ENCODE peak calls at places on chromosomes 13 and 19, in eight cellular contexts. One of them, this sample, is unnamed. For H3K9me3, the result is how much of the 10 kb centered on the place peaks cover.

GRCh38 chr19:49806613-49806946 is 6.5 kb downstream of the FUZ start:
- DNase-seq in ovary: no peak
- DNase-seq in stomach: no peak
- DNase-seq in psoas muscle: no peak
- DNase-seq in CD8-positive, alpha-beta T cell: no peak
- DNase-seq in HCT116: no peak
- DNase-seq in breast epithelium: no peak
- DNase-seq in tibial artery: no peak
- DNase-seq in this sample: no peak

GRCh38 chr19:10929402-10929794 is 787 bp downstream of the TIMM29 start:
- DNase-seq in CD8-positive, alpha-beta T cell: no peak
- DNase-seq in HCT116: no peak
- DNase-seq in ovary: no peak
- DNase-seq in breast epithelium: no peak
- DNase-seq in psoas muscle: no peak
- DNase-seq in tibial artery: no peak
- DNase-seq in stomach: no peak
- DNase-seq in this sample: no peak

GRCh38 chr13:37023871-37024270 is 23.3 kb downstream of the EXOSC8 start:
- DNase-seq in stomach: no peak
- DNase-seq in breast epithelium: no peak
- DNase-seq in CD8-positive, alpha-beta T cell: no peak
- DNase-seq in tibial artery: no peak
- DNase-seq in psoas muscle: no peak
- DNase-seq in ovary: no peak
- DNase-seq in HCT116: no peak
- DNase-seq in this sample: no peak

GRCh38 chr13:97346561-97347254 is 87.3 kb upstream of the RAP2A start:
- DNase-seq in HCT116: no peak
- DNase-seq in breast epithelium: no peak
- DNase-seq in CD8-positive, alpha-beta T cell: no peak
- DNase-seq in psoas muscle: no peak
- DNase-seq in tibial artery: no peak
- DNase-seq in ovary: no peak
- DNase-seq in stomach: no peak
- DNase-seq in this sample: no peak

GRCh38 chr13:95898256-95898655 is 154.9 kb downstream of the UGGT2 start:
- DNase-seq in stomach: no peak
- DNase-seq in CD8-positive, alpha-beta T cell: no peak
- DNase-seq in ovary: no peak
- DNase-seq in HCT116: no peak
- DNase-seq in breast epithelium: no peak
- DNase-seq in psoas muscle: no peak
- DNase-seq in tibial artery: no peak
- DNase-seq in this sample: no peak

GRCh38 chr19:19744641-19745040 is 11.7 kb upstream of the ZNF14 start:
- DNase-seq in psoas muscle: no peak
- DNase-seq in HCT116: no peak
- DNase-seq in stomach: no peak
- DNase-seq in tibial artery: no peak
- DNase-seq in breast epithelium: no peak
- DNase-seq in ovary: no peak
- DNase-seq in CD8-positive, alpha-beta T cell: no peak
- DNase-seq in this sample: no peak

GRCh38 chr13:51981355-51981754 is 29.9 kb downstream of the ATP7B start:
- DNase-seq in ovary: no peak
- DNase-seq in breast epithelium: no peak
- DNase-seq in tibial artery: no peak
- DNase-seq in stomach: no peak
- DNase-seq in HCT116: no peak
- DNase-seq in psoas muscle: no peak
- DNase-seq in CD8-positive, alpha-beta T cell: no peak
- DNase-seq in this sample: no peak

GRCh38 chr19:37778613-37779138 is 710 bp downstream of the ZNF573 start:
- DNase-seq in tibial artery: no peak
- DNase-seq in CD8-positive, alpha-beta T cell: no peak
- DNase-seq in HCT116: no peak
- DNase-seq in breast epithelium: no peak
- DNase-seq in stomach: no peak
- DNase-seq in ovary: no peak
- DNase-seq in psoas muscle: no peak
- DNase-seq in this sample: no peak

GRCh38 chr13:29454931-29455481 is 140.5 kb downstream of the SLC7A1 start:
- DNase-seq in HCT116: peak
- DNase-seq in psoas muscle: no peak
- DNase-seq in stomach: no peak
- DNase-seq in breast epithelium: peak
- DNase-seq in tibial artery: no peak
- DNase-seq in CD8-positive, alpha-beta T cell: no peak
- DNase-seq in ovary: no peak
- DNase-seq in this sample: no peak

GRCh38 chr19:52897149-52897935 is at the start of gene ZNF320:
- DNase-seq in CD8-positive, alpha-beta T cell: peak
- DNase-seq in stomach: peak
- DNase-seq in psoas muscle: peak
- DNase-seq in HCT116: peak
- DNase-seq in tibial artery: peak
- DNase-seq in ovary: peak
- DNase-seq in breast epithelium: peak
- DNase-seq in this sample: peak

GRCh38 chr19:28514166-28514565 is 698.8 kb downstream of the UQCRFS1 start:
- DNase-seq in stomach: no peak
- DNase-seq in psoas muscle: no peak
- DNase-seq in tibial artery: no peak
- DNase-seq in breast epithelium: no peak
- DNase-seq in HCT116: no peak
- DNase-seq in CD8-positive, alpha-beta T cell: no peak
- DNase-seq in ovary: no peak
- DNase-seq in this sample: no peak

DNA sequence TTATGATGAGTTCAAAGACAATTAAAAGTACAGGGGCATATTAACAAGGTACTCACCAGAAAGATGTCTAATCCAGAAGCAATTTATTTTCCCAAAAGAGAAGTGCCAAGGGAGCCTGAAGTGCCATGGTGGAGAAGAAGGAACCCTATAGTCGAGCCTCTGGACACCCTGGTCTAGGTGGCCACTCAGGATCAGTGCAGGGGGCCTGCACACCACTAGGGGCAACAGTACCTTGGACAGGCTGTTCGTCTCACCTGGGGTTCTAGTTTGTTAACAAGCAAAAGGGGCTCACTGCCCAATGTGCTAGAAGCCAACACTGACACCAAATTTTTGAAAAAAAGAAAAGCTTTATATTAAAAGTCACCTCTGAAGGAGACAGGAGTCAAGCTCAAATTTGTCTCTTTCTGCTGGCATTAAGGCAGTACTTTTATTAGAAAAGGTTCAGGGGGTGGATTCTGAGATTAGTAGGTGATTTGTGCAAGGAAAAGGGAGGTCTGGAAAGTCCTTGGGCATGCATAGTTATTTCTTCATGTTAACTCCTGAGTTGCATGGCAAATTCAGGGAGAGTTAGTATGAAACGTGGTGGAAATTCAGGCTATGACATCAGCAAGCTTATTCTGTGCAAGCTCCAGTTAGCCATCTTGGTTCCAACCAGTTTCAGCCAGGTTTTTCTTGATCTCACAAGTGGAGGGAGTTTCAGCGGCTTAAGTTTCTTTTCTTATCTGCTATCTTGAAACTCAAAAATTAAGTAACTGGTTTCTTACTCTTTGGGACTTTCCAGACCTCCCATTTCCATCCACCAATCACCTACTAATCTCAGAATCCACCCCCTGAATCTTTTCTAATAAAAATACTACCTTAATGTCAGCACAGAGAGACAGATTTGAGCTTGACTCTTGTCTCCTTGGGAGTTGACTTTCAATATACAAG is 884 bp upstream of the CBY2 start:
- DNase-seq in ovary: no peak
- DNase-seq in breast epithelium: no peak
- DNase-seq in CD8-positive, alpha-beta T cell: no peak
- DNase-seq in stomach: no peak
- DNase-seq in psoas muscle: no peak
- DNase-seq in tibial artery: no peak
- DNase-seq in HCT116: no peak
- DNase-seq in this sample: no peak
- TF ChIP-seq CTCF in ovary: no peak
- TF ChIP-seq CTCF in breast epithelium: no peak
- TF ChIP-seq CTCF in CD8-positive, alpha-beta T cell: no peak
- TF ChIP-seq CTCF in stomach: no peak
- TF ChIP-seq CTCF in psoas muscle: no peak
- TF ChIP-seq CTCF in tibial artery: no peak
- TF ChIP-seq CTCF in HCT116: peak
- TF ChIP-seq CTCF in this sample: no peak

DNA sequence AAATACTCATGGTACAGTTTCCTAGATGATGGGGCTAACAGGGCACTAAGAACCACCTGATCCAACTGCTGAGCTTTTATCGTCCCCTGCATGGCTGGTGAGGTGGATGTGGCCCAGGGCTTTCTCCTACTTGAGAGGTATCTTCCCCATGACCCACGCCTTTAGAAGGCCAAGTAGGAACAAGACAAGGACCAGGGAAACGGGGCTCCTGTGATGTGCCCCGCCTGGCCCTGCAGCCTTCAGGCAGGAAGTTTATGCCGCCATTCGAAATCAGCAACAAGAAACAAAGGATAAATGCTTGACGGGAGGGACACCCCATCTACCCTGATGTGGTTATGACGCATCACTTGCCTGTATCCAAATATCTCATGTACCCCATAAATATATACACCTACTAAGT is 4.1 kb downstream of the NLRP13 start:
- DNase-seq in CD8-positive, alpha-beta T cell: no peak
- DNase-seq in stomach: no peak
- DNase-seq in tibial artery: no peak
- DNase-seq in ovary: no peak
- DNase-seq in psoas muscle: no peak
- DNase-seq in breast epithelium: no peak
- DNase-seq in HCT116: no peak
- DNase-seq in this sample: no peak
- H3K9me3 ChIP-seq in CD8-positive, alpha-beta T cell: under half
- H3K9me3 ChIP-seq in stomach: under half
- H3K9me3 ChIP-seq in tibial artery: under half
- H3K9me3 ChIP-seq in ovary: under half
- H3K9me3 ChIP-seq in psoas muscle: under half
- H3K9me3 ChIP-seq in breast epithelium: under half
- H3K9me3 ChIP-seq in HCT116: under half
- H3K9me3 ChIP-seq in this sample: under half

GRCh38 chr13:114018461-114019055 is 44.7 kb upstream of the C13orf46 start:
- DNase-seq in CD8-positive, alpha-beta T cell: no peak
- DNase-seq in HCT116: no peak
- DNase-seq in breast epithelium: no peak
- DNase-seq in ovary: no peak
- DNase-seq in psoas muscle: no peak
- DNase-seq in stomach: no peak
- DNase-seq in tibial artery: no peak
- DNase-seq in this sample: no peak

GRCh38 chr13:114016321-114017027 is 42.6 kb upstream of the C13orf46 start:
- DNase-seq in stomach: no peak
- DNase-seq in ovary: no peak
- DNase-seq in breast epithelium: no peak
- DNase-seq in HCT116: no peak
- DNase-seq in tibial artery: no peak
- DNase-seq in psoas muscle: no peak
- DNase-seq in CD8-positive, alpha-beta T cell: no peak
- DNase-seq in this sample: no peak

GRCh38 chr13:114015608-114016295 is 41.9 kb upstream of the C13orf46 start:
- DNase-seq in CD8-positive, alpha-beta T cell: no peak
- DNase-seq in psoas muscle: peak
- DNase-seq in tibial artery: no peak
- DNase-seq in HCT116: no peak
- DNase-seq in stomach: peak
- DNase-seq in breast epithelium: peak
- DNase-seq in ovary: no peak
- DNase-seq in this sample: peak

GRCh38 chr13:114017966-114018365 is 44.1 kb upstream of the C13orf46 start:
- DNase-seq in tibial artery: no peak
- DNase-seq in breast epithelium: no peak
- DNase-seq in stomach: no peak
- DNase-seq in CD8-positive, alpha-beta T cell: no peak
- DNase-seq in HCT116: no peak
- DNase-seq in psoas muscle: no peak
- DNase-seq in ovary: no peak
- DNase-seq in this sample: no peak

DNA sequence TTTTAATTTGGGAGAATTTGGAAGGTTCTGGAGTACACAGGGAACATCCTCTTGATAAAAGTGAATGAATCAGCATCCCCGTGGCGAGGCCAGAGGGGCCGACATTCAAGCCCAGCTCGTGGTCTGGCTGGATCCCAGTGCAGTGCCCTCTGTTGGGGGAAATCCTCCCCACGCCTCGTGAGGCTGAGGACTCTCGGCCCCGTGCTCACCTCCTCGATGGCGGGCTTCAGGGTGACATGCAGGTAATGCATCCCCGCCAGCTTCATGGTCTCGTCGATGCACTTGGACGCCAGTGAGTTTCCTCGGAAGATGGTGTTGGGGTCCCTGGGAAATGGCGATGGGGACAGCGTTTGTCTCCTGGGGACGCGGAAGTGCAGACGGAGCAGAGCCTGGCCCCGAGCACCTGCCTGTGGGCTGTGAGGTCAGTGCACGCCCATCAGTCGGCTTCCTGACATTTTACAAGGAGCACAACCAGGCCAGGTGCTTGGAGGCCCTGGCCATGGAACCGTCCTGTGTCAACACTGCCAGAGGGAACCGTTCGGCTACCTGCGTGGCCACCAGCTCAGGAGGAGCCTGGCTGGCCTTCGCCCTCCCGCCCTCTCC is 43.3 kb upstream of the C13orf46 start:
- DNase-seq in stomach: no peak
- DNase-seq in tibial artery: no peak
- DNase-seq in HCT116: no peak
- DNase-seq in CD8-positive, alpha-beta T cell: no peak
- DNase-seq in psoas muscle: no peak
- DNase-seq in breast epithelium: no peak
- DNase-seq in ovary: no peak
- DNase-seq in this sample: peak
- TF ChIP-seq CTCF in stomach: no peak
- TF ChIP-seq CTCF in tibial artery: no peak
- TF ChIP-seq CTCF in HCT116: peak
- TF ChIP-seq CTCF in CD8-positive, alpha-beta T cell: no peak
- TF ChIP-seq CTCF in psoas muscle: no peak
- TF ChIP-seq CTCF in breast epithelium: no peak
- TF ChIP-seq CTCF in ovary: no peak
- TF ChIP-seq CTCF in this sample: peak

GRCh38 chr19:54674021-54674617 is 11.3 kb downstream of the LILRB4 start:
- DNase-seq in stomach: no peak
- DNase-seq in tibial artery: no peak
- DNase-seq in psoas muscle: no peak
- DNase-seq in breast epithelium: no peak
- DNase-seq in ovary: no peak
- DNase-seq in CD8-positive, alpha-beta T cell: no peak
- DNase-seq in HCT116: peak
- DNase-seq in this sample: no peak
- H3K9me3 ChIP-seq in stomach: under half
- H3K9me3 ChIP-seq in tibial artery: under half
- H3K9me3 ChIP-seq in psoas muscle: under half
- H3K9me3 ChIP-seq in breast epithelium: under half
- H3K9me3 ChIP-seq in ovary: under half
- H3K9me3 ChIP-seq in CD8-positive, alpha-beta T cell: under half
- H3K9me3 ChIP-seq in HCT116: under half
- H3K9me3 ChIP-seq in this sample: under half